ENCODE peak calls at places on chromosome 12, in nine cellular contexts. C is naive thymus-derived CD8-positive, alpha-beta T cell; D is stimulated activated CD8-positive, alpha-beta memory T cell treated with anti-CD3 and anti-CD28 coated beads, Interleukin-15, amount 100 ng/mL, for 24 hours; R is stimulated activated CD4-positive, alpha-beta T cell treated with anti-CD3 and anti-CD28 coated beads, Interleukin-1b, Interleukin-23, amount 100 ng/mL, for 1 hour; L is central memory CD4-positive, alpha-beta T cell; K is A673; S is effector memory CD4-positive, alpha-beta T cell; V is germinal center; Q is cardiac fibroblast. X is an unnamed sample.

GRCh38 chr12:54429014-54429471 is 10.0 kb upstream of the ITGA5 start:
- DNase-seq in C (no peak), D (no peak), R (no peak), L (no peak), K (no peak), S (no peak), V (no peak), Q (no peak), X (no peak)

GRCh38 chr12:46608431-46609280 is 217.1 kb downstream of the SLC38A4 start:
- DNase-seq in C (no peak), D (no peak), R (no peak), L (no peak), K (no peak), S (no peak), V (no peak), Q (peak), X (no peak)

GRCh38 chr12:116642683-116643082 is 83.5 kb downstream of the MAP1LC3B2 start:
- DNase-seq in C (no peak), D (no peak), R (no peak), L (no peak), K (no peak), S (no peak), V (no peak), Q (peak), X (no peak)

GRCh38 chr12:26564391-26564790 is 268.6 kb downstream of the ITPR2 start:
- DNase-seq in C (no peak), D (no peak), R (no peak), L (no peak), K (no peak), S (no peak), V (no peak), Q (peak), X (peak)

GRCh38 chr12:90729741-90730140 is 225.2 kb downstream of the CCER1 start:
- DNase-seq in C (no peak), D (no peak), R (no peak), L (no peak), K (no peak), S (no peak), V (no peak), Q (peak), X (peak)

GRCh38 chr12:95784886-95785285 is 5.7 kb downstream of the NTN4 start:
- DNase-seq in C (no peak), D (no peak), R (no peak), L (no peak), K (no peak), S (no peak), V (no peak), Q (peak), X (no peak)

GRCh38 chr12:98678236-98678945 is 33.3 kb downstream of the APAF1 start:
- DNase-seq in C (no peak), D (no peak), R (no peak), L (no peak), K (no peak), S (no peak), V (no peak), Q (no peak), X (no peak)

GRCh38 chr12:3313655-3314305 is 177.2 kb upstream of the PRMT8 start:
- DNase-seq in C (no peak), D (no peak), R (no peak), L (no peak), K (peak), S (no peak), V (peak), Q (peak), X (no peak)

GRCh38 chr12:125259525-125259924 is 194.3 kb downstream of the AACS start:
- DNase-seq in C (no peak), D (no peak), R (no peak), L (no peak), K (peak), S (no peak), V (no peak), Q (no peak), X (no peak)

GRCh38 chr12:92860521-92860920 is 68.6 kb downstream of the EEA1 start:
- DNase-seq in C (no peak), D (no peak), R (no peak), L (no peak), K (no peak), S (no peak), V (no peak), Q (no peak), X (no peak)

GRCh38 chr12:48680861-48681260 is 1.2 kb downstream of the KANSL2 start:
- DNase-seq in C (no peak), D (no peak), R (no peak), L (no peak), K (no peak), S (no peak), V (no peak), Q (no peak), X (no peak)

GRCh38 chr12:113224955-113225354 is 3.7 kb downstream of the TPCN1 start:
- DNase-seq in C (no peak), D (no peak), R (no peak), L (no peak), K (no peak), S (no peak), V (no peak), Q (no peak), X (no peak)

GRCh38 chr12:32089156-32089950 is 17.3 kb upstream of the BICD1 start:
- DNase-seq in C (no peak), D (no peak), R (no peak), L (no peak), K (no peak), S (no peak), V (no peak), Q (no peak), X (no peak)

GRCh38 chr12:120669055-120669828 is 17.7 kb upstream of the MLEC start:
- DNase-seq in C (no peak), D (no peak), R (no peak), L (no peak), K (peak), S (no peak), V (no peak), Q (no peak), X (no peak)

GRCh38 chr12:85632390-85632789 is 203.8 kb downstream of the RASSF9 start:
- DNase-seq in C (no peak), D (no peak), R (no peak), L (no peak), K (no peak), S (no peak), V (no peak), Q (peak), X (no peak)